ENCODE peak calls at places on chromosomes 7 and 10, in six cellular contexts. T, X, N, K, L and J are unnamed samples.

GRCh38 chr10:89301721-89302445 is at the start of gene IFIT2:
- DNase-seq in K (peak), L (peak), N (peak), X (peak), T (no peak), J (no peak)

GRCh38 chr7:98240961-98241673 is 10.9 kb downstream of the TECPR1 start:
- DNase-seq in X (no peak), T (peak), K (peak), N (peak), L (no peak), J (no peak)

GRCh38 chr10:89032141-89032814 is 41.7 kb downstream of the FAS start:
- DNase-seq in N (peak), T (no peak), X (no peak), K (peak), L (no peak), J (no peak)

GRCh38 chr10:19658131-19658530 is 158.1 kb upstream of the PLXDC2 start:
- DNase-seq in T (no peak), N (no peak), X (no peak), K (no peak), L (no peak), J (no peak)

GRCh38 chr7:98280791-98281756 is at the start of gene BRI3:
- DNase-seq in K (peak), L (peak), T (peak), X (peak), N (peak), J (peak)

GRCh38 chr7:149238051-149238450 is 1.4 kb upstream of the ZNF212 start:
- DNase-seq in L (no peak), X (no peak), T (no peak), N (peak), K (no peak), J (no peak)

GRCh38 chr7:16670021-16670420 is 24.0 kb downstream of the BZW2 start:
- DNase-seq in X (no peak), N (no peak), L (no peak), K (no peak), T (no peak), J (no peak)

GRCh38 chr7:77690289-77690688 is 6.0 kb upstream of the RSBN1L start:
- DNase-seq in L (no peak), K (no peak), X (no peak), N (no peak), T (no peak), J (no peak)

GRCh38 chr7:42152353-42153205 is 84.4 kb downstream of the GLI3 start:
- DNase-seq in L (no peak), N (no peak), T (no peak), X (no peak), K (no peak), J (no peak)